ENCODE peak calls at places on chromosomes 11 and 22, in ten cellular contexts. X, Q, N, M, J, O, S, K, V and Z are unnamed samples.
A peak's percentile ranks its signal among the peaks of the same experiment; 100 is the strongest.

GRCh38 chr11:78564037-78564888 is 10.4 kb downstream of the NARS2 start:
- DNase-seq in V (peak; percentile 23), M (no peak), Q (peak; percentile 81), X (peak; percentile 34), O (no peak), J (no peak), K (peak; percentile 91), N (no peak), S (peak; percentile 51), Z (no peak)

GRCh38 chr11:64661146-64661545 is 61.9 kb downstream of the NRXN2 start:
- DNase-seq in V (no peak), Q (peak; percentile 42), N (peak; percentile 63), J (peak; percentile 34), M (peak; percentile 31), X (no peak), O (no peak), K (no peak), S (no peak), Z (peak; percentile 72)

GRCh38 chr11:7844986-7845385 is 48.2 kb upstream of the OR5P2 start:
- DNase-seq in X (no peak), N (no peak), Q (no peak), K (no peak), M (no peak), O (no peak), J (no peak), S (no peak), V (no peak), Z (no peak)

GRCh38 chr11:30260813-30261212 is 30.0 kb downstream of the FSHB start:
- DNase-seq in X (no peak), M (no peak), O (no peak), S (no peak), N (no peak), V (no peak), Q (no peak), J (no peak), K (no peak), Z (no peak)

GRCh38 chr11:12737024-12737423 is 62.8 kb downstream of the TEAD1 start:
- DNase-seq in M (no peak), K (no peak), S (no peak), J (no peak), V (no peak), X (no peak), Q (no peak), N (no peak), O (no peak), Z (no peak)

GRCh38 chr11:73875840-73876239 is 806 bp downstream of the COA4 start:
- DNase-seq in J (no peak), N (no peak), O (no peak), K (no peak), M (no peak), S (no peak), V (no peak), X (no peak), Q (peak; percentile 14), Z (no peak)

GRCh38 chr11:2581931-2582435 is 117.8 kb downstream of the KCNQ1OT1 start:
- DNase-seq in X (peak; percentile 9), J (no peak), V (peak; percentile 5), N (no peak), S (no peak), Q (no peak), K (no peak), O (no peak), M (peak; percentile 42), Z (peak; percentile 54)

GRCh38 chr22:22397292-22397870 is 111.2 kb downstream of the ZNF280B start:
- DNase-seq in O (no peak), X (no peak), M (no peak), K (peak; percentile 46), S (peak; percentile 24), Q (no peak), J (peak; percentile 72), V (no peak), N (peak; percentile 33), Z (no peak)

GRCh38 chr11:8794677-8795103 is 112.1 kb downstream of the RPL27A start:
- DNase-seq in X (peak; percentile 86), J (no peak), K (no peak), N (no peak), O (no peak), V (peak; percentile 65), S (peak; percentile 12), Q (peak; percentile 75), M (no peak), Z (no peak)

GRCh38 chr22:40039482-40039881 is 44.7 kb downstream of the FAM83F start:
- DNase-seq in M (no peak), X (no peak), S (no peak), K (no peak), O (no peak), N (no peak), Q (no peak), V (no peak), J (no peak), Z (no peak)

GRCh38 chr22:43829448-43829821 is 17.3 kb upstream of the EFCAB6 start:
- DNase-seq in Q (peak; percentile 57), X (no peak), K (no peak), M (peak; percentile 45), N (no peak), O (no peak), S (no peak), V (no peak), J (no peak), Z (peak; percentile 23)

GRCh38 chr11:125202977-125203376 is 38.4 kb downstream of the PKNOX2 start:
- DNase-seq in N (no peak), K (no peak), M (no peak), X (no peak), Q (no peak), V (no peak), O (no peak), J (no peak), S (no peak), Z (no peak)

GRCh38 chr11:61675826-61676225 is 4.4 kb upstream of the DAGLA start:
- DNase-seq in Q (no peak), S (no peak), N (no peak), K (no peak), J (no peak), M (no peak), X (no peak), O (no peak), V (no peak), Z (no peak)

GRCh38 chr11:9815486-9816136 is 151.7 kb downstream of the SWAP70 start:
- DNase-seq in J (no peak), K (no peak), N (no peak), S (no peak), O (no peak), Q (no peak), V (no peak), X (no peak), M (no peak), Z (no peak)

GRCh38 chr11:109853156-109853776 is 239.9 kb upstream of the ZC3H12C start:
- DNase-seq in K (no peak), Q (peak; percentile 51), M (no peak), V (no peak), N (no peak), O (peak; percentile 18), J (no peak), X (no peak), S (peak; percentile 79), Z (no peak)

GRCh38 chr11:33690290-33691050 is 10.2 kb downstream of the C11orf91 start:
- DNase-seq in Q (peak; percentile 52), K (peak; percentile 57), S (peak; percentile 81), X (peak; percentile 37), V (no peak), O (no peak), N (peak; percentile 71), M (no peak), J (peak; percentile 71), Z (peak; percentile 87)

GRCh38 chr11:126862664-126863247 is 137.8 kb downstream of the KIRREL3 start:
- DNase-seq in K (no peak), V (no peak), J (no peak), S (no peak), M (no peak), N (no peak), Q (no peak), O (peak; percentile 11), X (no peak), Z (no peak)

GRCh38 chr22:49678842-49679170 is 148.9 kb downstream of the BRD1 start:
- DNase-seq in V (no peak), O (no peak), S (no peak), N (no peak), X (no peak), J (no peak), K (no peak), M (no peak), Q (no peak), Z (no peak)

DNA sequence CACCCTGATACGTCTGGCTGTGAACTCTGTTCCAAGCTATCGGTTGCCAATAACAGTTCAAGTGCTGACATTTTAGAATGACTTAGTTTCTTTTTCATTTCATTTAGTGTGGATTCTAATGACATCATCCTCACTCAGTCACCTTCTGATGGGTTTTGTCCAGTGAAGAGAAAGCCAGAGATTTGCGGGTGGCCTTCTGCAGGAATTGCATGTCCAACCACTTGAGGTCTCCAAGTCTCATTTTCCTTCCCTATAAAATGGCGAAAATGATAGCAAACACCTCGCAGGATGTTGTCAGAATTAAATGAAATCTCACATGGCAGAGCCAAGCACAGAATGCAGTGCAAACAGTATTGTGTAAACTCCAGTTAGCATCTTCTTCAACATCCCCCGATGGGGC is 286.9 kb downstream of the MN1 start:
- DNase-seq in V (no peak), X (no peak), M (no peak), N (no peak), K (peak; percentile 7), Q (no peak), S (no peak), J (no peak), O (no peak), Z (no peak)
- H3K27ac ChIP-seq in V (no peak overlapping the region), X (no peak overlapping the region), M (no peak overlapping the region), N (no peak overlapping the region), K (no peak overlapping the region), Q (no peak overlapping the region), S (no peak overlapping the region), J (peak overlapping the region; percentile 28), O (no peak overlapping the region), Z (no peak overlapping the region)

GRCh38 chr11:106986673-106987072 is 31.6 kb downstream of the GUCY1A2 start:
- DNase-seq in M (no peak), Q (no peak), X (no peak), V (no peak), O (no peak), S (no peak), J (no peak), N (no peak), K (no peak), Z (no peak)
- H3K27ac ChIP-seq in M (no peak overlapping the region), Q (peak overlapping the region; percentile 62), X (no peak overlapping the region), V (no peak overlapping the region), O (no peak overlapping the region), S (no peak overlapping the region), J (no peak overlapping the region), N (no peak overlapping the region), K (no peak overlapping the region), Z (no peak overlapping the region)

GRCh38 chr22:32796865-32797573 is 4.5 kb upstream of the TIMP3 start:
- DNase-seq in J (peak; percentile 81), V (peak; percentile 70), Q (peak; percentile 85), M (peak; percentile 71), S (peak; percentile 46), X (peak; percentile 62), O (peak; percentile 31), K (peak; percentile 83), N (peak; percentile 70), Z (peak; percentile 86)
- H3K27ac ChIP-seq in J (peak overlapping the region; percentile 63), V (no peak overlapping the region), Q (no peak overlapping the region), M (no peak overlapping the region), S (no peak overlapping the region), X (no peak overlapping the region), O (no peak overlapping the region), K (peak overlapping the region; percentile 30), N (no peak overlapping the region), Z (no peak overlapping the region)

DNA sequence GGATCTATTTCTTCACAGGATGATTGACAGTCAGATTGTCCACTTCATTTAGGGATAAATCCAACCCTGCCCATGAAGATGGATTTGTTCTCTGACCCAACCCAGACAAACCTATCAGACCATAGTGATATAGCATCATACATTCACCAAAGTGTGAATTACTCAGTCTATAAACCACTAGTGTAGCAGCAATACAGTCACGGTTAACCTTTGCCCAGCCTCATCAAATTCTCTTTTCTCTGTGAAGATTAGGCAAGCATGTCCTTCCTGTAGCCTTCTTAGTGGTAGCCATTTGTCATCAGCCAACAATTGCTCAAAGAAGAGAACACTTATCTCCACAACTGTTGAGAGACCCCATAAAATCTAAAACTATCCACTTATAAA is 14.4 kb upstream of the BIRC2 start:
- DNase-seq in V (no peak), M (no peak), Q (peak; percentile 26), S (no peak), O (no peak), J (no peak), N (no peak), X (no peak), K (no peak), Z (no peak)
- H3K27ac ChIP-seq in V (no peak overlapping the region), M (no peak overlapping the region), Q (peak overlapping the region; percentile 39), S (no peak overlapping the region), O (no peak overlapping the region), J (no peak overlapping the region), N (no peak overlapping the region), X (no peak overlapping the region), K (no peak overlapping the region), Z (no peak overlapping the region)